ENCODE peak calls at places on chromosomes 13 and 19, in six cellular contexts. H is heart left ventricle, C is right lobe of liver, T is fibroblast of lung, K is IMR-90, X is HL-60. O is an unnamed sample.
A peak's percentile ranks its signal among the peaks of the same experiment; 100 is the strongest.

GRCh38 chr13:23159205-23159586 is 21.6 kb upstream of the SGCG start:
- DNase-seq in H (peak; percentile 38), C (no peak), T (peak; percentile 12), K (peak; percentile 13), X (peak; percentile 40), O (peak; percentile 61)

GRCh38 chr13:30907167-30907761 is 1.2 kb downstream of the MEDAG start:
- DNase-seq in H (peak; percentile 52), C (no peak), T (peak; percentile 59), K (peak; percentile 51), X (no peak), O (no peak)

GRCh38 chr19:50669319-50670101 is 20.3 kb downstream of the C19orf81 start:
- DNase-seq in H (no peak), C (no peak), T (peak; percentile 1), K (peak; percentile 15), X (peak; percentile 26), O (peak; percentile 74)

GRCh38 chr19:19274146-19274545 is 1.0 kb upstream of the TM6SF2 start:
- DNase-seq in H (no peak), C (no peak), T (no peak), K (no peak), X (no peak), O (no peak)

GRCh38 chr19:49327878-49328544 is 3.0 kb upstream of the SLC6A16 start:
- DNase-seq in H (no peak), C (no peak), T (peak; percentile 10), K (peak; percentile 23), X (peak; percentile 26), O (peak; percentile 74)

GRCh38 chr19:32254128-32254527 is 91.3 kb upstream of the ZNF507 start:
- DNase-seq in H (no peak), C (no peak), T (no peak), K (no peak), X (no peak), O (no peak)

GRCh38 chr13:79779761-79780160 is 298.8 kb downstream of the NDFIP2 start:
- DNase-seq in H (peak; percentile 34), C (no peak), T (peak; percentile 68), K (peak; percentile 51), X (peak; percentile 83), O (no peak)

GRCh38 chr19:6033744-6034264 is 55.9 kb upstream of the RANBP3 start:
- DNase-seq in H (no peak), C (no peak), T (no peak), K (no peak), X (no peak), O (no peak)

GRCh38 chr13:97211357-97211756 is 10.8 kb upstream of the MBNL2 start:
- DNase-seq in H (no peak), C (no peak), T (peak; percentile 67), K (peak; percentile 48), X (no peak), O (no peak)

GRCh38 chr13:90403330-90404082 is 944.0 kb upstream of the MIR17HG start:
- DNase-seq in H (no peak), C (no peak), T (no peak), K (no peak), X (no peak), O (no peak)

GRCh38 chr13:39401091-39401647 is 201.8 kb downstream of the LHFPL6 start:
- DNase-seq in H (no peak), C (no peak), T (no peak), K (no peak), X (no peak), O (no peak)

GRCh38 chr13:59513686-59514085 is 650.0 kb downstream of the DIAPH3 start:
- DNase-seq in H (no peak), C (no peak), T (no peak), K (no peak), X (no peak), O (no peak)

GRCh38 chr19:58170860-58171259 is 12.0 kb upstream of the ZNF274 start:
- DNase-seq in H (no peak), C (no peak), T (peak; percentile 44), K (peak; percentile 42), X (no peak), O (no peak)

GRCh38 chr19:1407662-1408299 is 395 bp downstream of the DAZAP1 start:
- DNase-seq in H (peak; percentile 62), C (peak; percentile 71), T (no peak), K (no peak), X (no peak), O (peak; percentile 82)

GRCh38 chr13:95343944-95344343 is 42.7 kb upstream of the ABCC4 start:
- DNase-seq in H (no peak), C (no peak), T (no peak), K (no peak), X (no peak), O (no peak)

GRCh38 chr13:33034061-33034460 is 17.8 kb downstream of the KL start:
- DNase-seq in H (no peak), C (no peak), T (no peak), K (no peak), X (no peak), O (no peak)

GRCh38 chr13:99995104-99995502 is 13.5 kb downstream of the ZIC2 start:
- DNase-seq in H (no peak), C (no peak), T (no peak), K (no peak), X (no peak), O (no peak)

GRCh38 chr13:66210677-66211076 is 1019.5 kb downstream of the PCDH9 start:
- DNase-seq in H (no peak), C (no peak), T (peak; percentile 98), K (peak; percentile 91), X (no peak), O (no peak)

DNA sequence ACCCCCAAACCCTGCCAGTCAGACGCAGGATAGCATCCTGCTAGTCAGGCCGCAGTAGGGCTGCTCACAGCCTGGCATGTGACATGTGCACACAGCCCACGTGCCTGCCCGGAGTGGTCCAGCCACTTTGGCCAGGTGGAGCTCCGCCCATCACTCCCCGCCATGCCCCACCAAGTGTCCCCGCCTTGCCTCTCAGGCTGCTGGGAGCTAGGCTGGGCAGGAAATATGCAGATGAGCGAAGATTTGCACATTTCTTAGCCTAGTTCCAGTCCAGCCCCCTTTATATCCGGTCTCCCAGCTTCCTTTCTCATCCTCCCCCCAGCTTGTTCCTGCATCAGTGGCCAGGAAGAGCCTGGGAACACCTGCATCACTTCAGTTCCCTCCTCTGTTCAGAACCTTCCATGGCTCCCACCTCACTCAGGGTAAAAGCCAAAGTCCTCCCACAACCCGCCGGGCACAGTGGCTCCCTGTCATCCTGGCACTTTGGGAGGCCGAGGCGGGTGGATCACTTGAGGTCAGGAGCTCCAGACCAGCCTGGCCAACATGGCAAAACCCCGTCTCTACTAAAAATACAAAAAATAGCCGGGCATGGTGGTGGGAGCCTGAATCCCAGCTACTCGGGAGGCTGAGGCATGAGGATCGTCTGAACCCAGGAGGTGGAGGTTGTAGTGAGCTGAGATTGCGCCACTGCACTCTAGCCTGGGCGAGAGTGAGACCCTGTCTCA is 2.3 kb upstream of the DOCK6 start:
- DNase-seq in H (peak; percentile 63), C (peak; percentile 70), T (no peak), K (no peak), X (no peak), O (no peak)
- TF ChIP-seq CTCF in H (no peak), C (no peak), T (no peak), K (no peak), X (no peak), O (no peak)

DNA sequence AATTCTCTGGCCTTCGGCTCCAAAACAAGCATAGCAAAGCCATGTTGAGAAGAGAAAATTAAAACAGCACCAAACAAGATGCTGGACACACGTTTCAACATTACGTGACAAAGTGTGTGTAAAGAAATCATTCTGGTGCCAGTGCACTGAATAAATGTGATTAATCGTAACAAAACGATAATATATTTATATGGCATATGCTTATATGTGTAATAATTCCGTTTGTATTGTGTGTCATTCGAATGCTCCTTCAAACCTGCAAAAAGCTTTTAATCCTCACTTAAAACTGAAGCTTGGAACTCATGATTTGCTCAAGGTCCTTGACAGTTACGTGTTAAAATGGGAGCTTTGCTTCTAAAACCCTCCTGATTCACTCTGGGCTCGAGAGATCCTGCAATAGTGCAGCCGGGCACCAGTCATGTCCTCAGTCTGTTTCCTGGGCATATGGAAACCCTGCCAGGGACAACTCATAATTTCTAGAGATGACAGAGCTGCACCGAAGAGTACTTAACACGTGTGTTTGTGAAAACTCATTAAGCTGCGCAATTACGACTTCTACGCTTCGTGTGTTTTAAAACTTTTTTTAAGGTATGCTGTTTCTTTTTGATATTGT is 731 bp upstream of the AKAP8L start:
- DNase-seq in H (peak; percentile 3), C (no peak), T (no peak), K (no peak), X (no peak), O (no peak)
- TF ChIP-seq CTCF in H (no peak), C (no peak), T (no peak), K (no peak), X (no peak), O (no peak)

GRCh38 chr19:4660181-4660791 is 9.9 kb downstream of the MYDGF start:
- DNase-seq in H (peak; percentile 56), C (peak; percentile 78), T (no peak), K (no peak), X (peak; percentile 55), O (no peak)
- TF ChIP-seq CTCF in H (peak; percentile 32), C (peak; percentile 67), T (peak; percentile 15), K (no peak), X (peak; percentile 54), O (peak; percentile 50)

DNA sequence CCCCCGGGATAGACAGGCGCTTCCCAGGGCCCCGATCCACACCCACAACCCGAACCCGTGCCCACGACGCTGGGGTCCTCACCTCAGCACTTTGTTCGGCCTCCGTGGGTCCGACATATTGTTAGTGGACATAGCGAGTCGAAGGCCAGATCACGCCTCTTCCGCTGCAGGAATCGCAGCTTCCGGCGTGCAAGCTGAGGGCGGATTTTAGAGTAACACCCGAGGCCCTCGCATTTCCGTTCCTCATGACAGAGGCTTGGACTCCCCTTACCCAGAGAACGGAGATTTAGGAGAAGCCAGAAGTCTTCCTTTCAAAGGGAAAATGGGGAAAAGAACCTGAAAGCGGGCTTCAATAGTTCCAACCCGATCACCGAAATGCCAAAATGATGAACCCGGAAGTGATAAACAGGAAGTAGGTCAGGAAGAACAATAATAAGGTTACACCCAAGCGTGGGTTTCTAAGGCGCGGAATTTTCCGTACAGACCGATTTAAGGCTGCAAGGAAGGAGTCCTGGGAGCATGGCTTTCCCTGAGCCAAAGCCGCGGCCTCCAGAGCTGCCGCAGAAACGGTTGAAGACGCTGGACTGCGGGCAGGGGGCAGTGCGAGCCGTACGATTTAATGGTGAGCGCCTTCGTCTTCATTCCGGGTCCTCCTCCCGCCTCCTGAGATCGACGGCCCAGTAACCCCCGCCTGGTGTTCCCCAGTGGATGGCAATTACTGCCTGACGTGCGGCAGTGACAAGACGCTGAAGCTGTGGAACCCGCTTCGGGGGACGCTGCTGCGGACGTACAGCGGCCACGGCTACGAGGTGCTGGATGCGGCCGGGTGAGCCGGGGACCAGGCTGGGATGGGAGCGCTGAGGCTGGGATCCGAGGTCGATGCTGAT is 2.9 kb downstream of the WDR83 start:
- DNase-seq in H (peak; percentile 85), C (peak; percentile 84), T (peak; percentile 85), K (peak; percentile 85), X (peak; percentile 76), O (peak; percentile 84)
- TF ChIP-seq CTCF in H (no peak), C (no peak), T (no peak), K (no peak), X (no peak), O (no peak)